ENCODE peak calls at places on chromosomes 1 and 21, in five cellular contexts. V, T, L, O and D are unnamed samples.

GRCh38 chr1:168312718-168313604 is 32.3 kb downstream of the TBX19 start:
- DNase-seq in V (no peak), T (no peak), L (no peak), O (no peak), D (no peak)

GRCh38 chr1:210252621-210253041 is 20.0 kb downstream of the SERTAD4 start:
- DNase-seq in V (no peak), T (no peak), L (peak), O (no peak), D (no peak)

GRCh38 chr1:43952731-43953350 is 6.1 kb downstream of the IPO13 start:
- DNase-seq in V (no peak), T (no peak), L (no peak), O (no peak), D (no peak)

GRCh38 chr1:64135501-64136245 is 67.8 kb upstream of the UBE2U start:
- DNase-seq in V (peak), T (no peak), L (no peak), O (no peak), D (no peak)

GRCh38 chr1:225897595-225898514 is 8.9 kb upstream of the LEFTY1 start:
- DNase-seq in V (no peak), T (no peak), L (no peak), O (no peak), D (no peak)

GRCh38 chr1:227888404-227889046 is 59.2 kb downstream of the WNT9A start:
- DNase-seq in V (no peak), T (no peak), L (peak), O (no peak), D (no peak)

GRCh38 chr1:1827089-1827433 is 48.8 kb upstream of the NADK start:
- DNase-seq in V (no peak), T (no peak), L (no peak), O (no peak), D (no peak)

GRCh38 chr1:207221934-207222351 is 99.5 kb upstream of the CD55 start:
- DNase-seq in V (peak), T (no peak), L (no peak), O (no peak), D (no peak)

GRCh38 chr21:37263827-37264226 is 3.3 kb downstream of the VPS26C start:
- DNase-seq in V (peak), T (no peak), L (no peak), O (no peak), D (no peak)

GRCh38 chr1:245871881-245872280 is 635.2 kb downstream of the SMYD3 start:
- DNase-seq in V (peak), T (peak), L (no peak), O (peak), D (peak)

GRCh38 chr1:39129514-39129913 is 75.0 kb upstream of the MACF1 start:
- DNase-seq in V (peak), T (peak), L (no peak), O (no peak), D (no peak)

GRCh38 chr1:60835649-60836048 is 246.7 kb upstream of the NFIA start:
- DNase-seq in V (no peak), T (no peak), L (no peak), O (no peak), D (no peak)

GRCh38 chr1:39788758-39789570 is at the start of gene BMP8B:
- DNase-seq in V (no peak), T (no peak), L (peak), O (no peak), D (no peak)

GRCh38 chr1:39404876-39405275 is 86.6 kb upstream of the BMP8A start:
- DNase-seq in V (no peak), T (no peak), L (no peak), O (no peak), D (no peak)

GRCh38 chr1:63674238-63674864 is 81.1 kb downstream of the PGM1 start:
- DNase-seq in V (peak), T (peak), L (peak), O (no peak), D (peak)

GRCh38 chr21:18252686-18253085 is 8.1 kb downstream of the CHODL start:
- DNase-seq in V (no peak), T (no peak), L (no peak), O (no peak), D (no peak)

GRCh38 chr1:228082975-228083870 is 715 bp downstream of the ARF1 start:
- DNase-seq in V (no peak), T (no peak), L (peak), O (no peak), D (no peak)

GRCh38 chr1:59389847-59390246 is 93.0 kb downstream of the FGGY start:
- DNase-seq in V (no peak), T (no peak), L (no peak), O (no peak), D (no peak)

GRCh38 chr21:44285547-44285992 is at the start of gene AIRE:
- DNase-seq in V (no peak), T (no peak), L (peak), O (no peak), D (no peak)

GRCh38 chr1:40161888-40162397 is 756 bp downstream of the RLF start:
- DNase-seq in V (peak), T (no peak), L (no peak), O (no peak), D (no peak)

GRCh38 chr21:45319461-45320211 is 31.9 kb upstream of the POFUT2 start:
- DNase-seq in V (no peak), T (no peak), L (peak), O (no peak), D (no peak)

GRCh38 chr1:242710286-242710685 is 185.8 kb upstream of the PLD5 start:
- DNase-seq in V (no peak), T (no peak), L (no peak), O (no peak), D (no peak)

GRCh38 chr1:53982034-53982761 is 35.8 kb downstream of the LDLRAD1 start:
- DNase-seq in V (peak), T (peak), L (peak), O (no peak), D (no peak)

GRCh38 chr1:100448371-100448770 is 89.6 kb upstream of the GPR88 start:
- DNase-seq in V (no peak), T (no peak), L (no peak), O (no peak), D (no peak)

GRCh38 chr21:38289697-38290096 is 32.9 kb downstream of the KCNJ15 start:
- DNase-seq in V (peak), T (peak), L (no peak), O (peak), D (peak)

GRCh38 chr1:102879439-102879993 is 228.8 kb downstream of the COL11A1 start:
- DNase-seq in V (peak), T (peak), L (no peak), O (peak), D (peak)

GRCh38 chr1:80892452-80892995 is 908.2 kb upstream of the ADGRL2 start:
- DNase-seq in V (peak), T (peak), L (no peak), O (no peak), D (no peak)

GRCh38 chr1:209583408-209583807 is at the start of gene CAMK1G:
- DNase-seq in V (peak), T (peak), L (no peak), O (peak), D (no peak)

GRCh38 chr1:61370177-61370907 is 288.0 kb downstream of the NFIA start:
- DNase-seq in V (no peak), T (peak), L (no peak), O (no peak), D (no peak)

GRCh38 chr1:27341525-27342252 is at the start of gene SYTL1:
- DNase-seq in V (peak), T (peak), L (peak), O (no peak), D (no peak)

DNA sequence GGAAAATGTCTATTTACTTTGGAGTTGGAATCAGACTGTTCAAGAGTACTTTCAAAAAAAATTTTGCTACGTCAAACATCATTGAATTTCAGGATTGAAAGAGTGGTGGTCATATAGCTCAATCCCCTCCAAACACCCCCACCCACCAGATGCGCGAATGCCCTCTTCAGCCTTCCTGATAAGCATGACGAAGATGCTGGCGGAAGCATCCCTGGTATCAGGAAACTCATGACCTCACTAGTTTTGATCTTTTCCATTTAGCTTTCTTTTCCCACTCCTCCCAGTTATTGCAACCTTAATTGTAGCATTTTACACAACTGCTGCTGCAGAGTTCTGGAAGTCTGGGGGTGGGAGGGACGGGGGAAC is 104.4 kb downstream of the LEPR start:
- DNase-seq in V (no peak), T (no peak), L (no peak), O (no peak), D (no peak)
- H3K4me3 ChIP-seq in V (peak), T (peak), L (peak), O (peak), D (peak)

GRCh38 chr1:214271174-214271858 is 9.6 kb upstream of the SMYD2 start:
- DNase-seq in V (no peak), T (no peak), L (no peak), O (no peak), D (no peak)
- TF ChIP-seq CTCF in V (no peak), T (no peak), L (no peak), O (no peak), D (no peak)

DNA sequence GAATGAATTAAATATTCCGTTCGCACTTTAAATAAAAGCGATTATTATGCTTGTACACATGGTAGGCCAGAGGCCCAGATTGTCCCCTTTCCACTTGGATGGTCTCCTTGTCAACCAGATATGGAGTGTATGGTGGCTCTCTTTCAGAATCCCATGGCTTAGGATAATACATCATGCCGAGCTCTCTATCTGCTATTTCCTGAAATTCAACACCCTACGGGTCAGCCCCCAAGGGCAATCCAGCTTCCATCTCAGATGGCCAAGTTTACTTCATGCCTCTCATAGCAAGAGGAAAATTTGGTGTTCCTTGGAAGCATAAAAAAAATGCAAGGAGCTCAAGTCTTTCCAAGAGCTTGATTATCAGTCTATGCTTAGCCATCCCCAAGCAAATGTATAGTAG is 25.3 kb upstream of the FMO1 start:
- DNase-seq in V (peak), T (peak), L (no peak), O (no peak), D (no peak)
- H3K4me3 ChIP-seq in V (no peak), T (no peak), L (no peak), O (no peak), D (no peak)

GRCh38 chr1:41280189-41281032 is 38.3 kb upstream of the SCMH1 start:
- DNase-seq in V (no peak), T (no peak), L (no peak), O (no peak), D (no peak)

GRCh38 chr1:41285818-41286217 is 43.7 kb upstream of the SCMH1 start:
- DNase-seq in V (no peak), T (no peak), L (no peak), O (no peak), D (no peak)

GRCh38 chr1:41281367-41281766 is 39.3 kb upstream of the SCMH1 start:
- DNase-seq in V (no peak), T (no peak), L (no peak), O (no peak), D (no peak)

GRCh38 chr1:41284121-41284520 is 42.0 kb upstream of the SCMH1 start:
- DNase-seq in V (no peak), T (no peak), L (no peak), O (no peak), D (no peak)

GRCh38 chr1:41282679-41283317 is 40.7 kb upstream of the SCMH1 start:
- DNase-seq in V (peak), T (peak), L (no peak), O (no peak), D (no peak)
- TF ChIP-seq CTCF in V (peak), T (peak), L (peak), O (peak), D (peak)